ENCODE peak calls at places on chromosomes 11 and 22, in four cellular contexts. J is IMR-90, W is endothelial cell of umbilical vein, X is stomach. P is an unnamed sample.

GRCh38 chr11:16738198-16738948 is at the start of gene C11orf58:
- DNase-seq in J (peak), W (peak), X (peak), P (peak)

GRCh38 chr11:104564921-104565580 is 333.2 kb downstream of the CASP12 start:
- DNase-seq in J (no peak), W (no peak), X (no peak), P (no peak)

GRCh38 chr11:79237676-79238075 is 203.2 kb downstream of the TENM4 start:
- DNase-seq in J (peak), W (peak), X (no peak), P (no peak)

GRCh38 chr11:62895501-62895900 is 14.8 kb downstream of the SLC3A2 start:
- DNase-seq in J (no peak), W (no peak), X (no peak), P (no peak)

GRCh38 chr22:43592470-43592869 is 180.7 kb downstream of the MPPED1 start:
- DNase-seq in J (peak), W (no peak), X (no peak), P (no peak)

GRCh38 chr11:102617491-102618026 is 7.6 kb downstream of the MMP20 start:
- DNase-seq in J (no peak), W (no peak), X (no peak), P (no peak)

GRCh38 chr22:27984001-27984695 is 65.1 kb upstream of the PITPNB start:
- DNase-seq in J (no peak), W (no peak), X (peak), P (no peak)

GRCh38 chr22:32103648-32104326 is 55.3 kb downstream of the C22orf42 start:
- DNase-seq in J (peak), W (no peak), X (no peak), P (no peak)

GRCh38 chr22:18971321-18971751 is 35.2 kb upstream of the PRODH start:
- DNase-seq in J (no peak), W (no peak), X (no peak), P (no peak)

GRCh38 chr11:6321356-6321755 is 1.1 kb upstream of the CAVIN3 start:
- DNase-seq in J (no peak), W (no peak), X (no peak), P (no peak)

DNA sequence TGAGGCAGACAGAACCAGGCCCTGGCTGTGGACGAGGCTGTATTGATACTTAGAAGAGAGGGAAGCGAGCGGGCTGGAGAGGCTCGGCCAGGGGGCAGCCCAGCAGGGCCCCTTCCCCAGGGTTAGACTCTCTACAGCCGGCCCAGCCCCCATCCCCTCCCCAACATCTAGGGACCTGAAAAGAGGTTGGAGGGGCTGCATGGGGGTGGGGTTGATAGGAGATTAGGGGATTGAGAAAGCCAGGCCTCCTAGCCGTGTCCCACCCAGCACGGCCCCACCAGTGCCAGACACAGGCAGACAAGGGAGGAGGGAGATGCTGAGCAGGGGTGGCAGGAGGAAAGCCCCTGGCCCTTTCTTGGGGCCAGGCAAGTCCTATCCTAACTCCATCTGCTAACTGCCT is 5.7 kb downstream of the LSP1 start:
- DNase-seq in J (no peak), W (no peak), X (no peak), P (no peak)
- TF ChIP-seq POLR2A in J (no peak), W (no peak), X (no peak), P (no peak)

DNA sequence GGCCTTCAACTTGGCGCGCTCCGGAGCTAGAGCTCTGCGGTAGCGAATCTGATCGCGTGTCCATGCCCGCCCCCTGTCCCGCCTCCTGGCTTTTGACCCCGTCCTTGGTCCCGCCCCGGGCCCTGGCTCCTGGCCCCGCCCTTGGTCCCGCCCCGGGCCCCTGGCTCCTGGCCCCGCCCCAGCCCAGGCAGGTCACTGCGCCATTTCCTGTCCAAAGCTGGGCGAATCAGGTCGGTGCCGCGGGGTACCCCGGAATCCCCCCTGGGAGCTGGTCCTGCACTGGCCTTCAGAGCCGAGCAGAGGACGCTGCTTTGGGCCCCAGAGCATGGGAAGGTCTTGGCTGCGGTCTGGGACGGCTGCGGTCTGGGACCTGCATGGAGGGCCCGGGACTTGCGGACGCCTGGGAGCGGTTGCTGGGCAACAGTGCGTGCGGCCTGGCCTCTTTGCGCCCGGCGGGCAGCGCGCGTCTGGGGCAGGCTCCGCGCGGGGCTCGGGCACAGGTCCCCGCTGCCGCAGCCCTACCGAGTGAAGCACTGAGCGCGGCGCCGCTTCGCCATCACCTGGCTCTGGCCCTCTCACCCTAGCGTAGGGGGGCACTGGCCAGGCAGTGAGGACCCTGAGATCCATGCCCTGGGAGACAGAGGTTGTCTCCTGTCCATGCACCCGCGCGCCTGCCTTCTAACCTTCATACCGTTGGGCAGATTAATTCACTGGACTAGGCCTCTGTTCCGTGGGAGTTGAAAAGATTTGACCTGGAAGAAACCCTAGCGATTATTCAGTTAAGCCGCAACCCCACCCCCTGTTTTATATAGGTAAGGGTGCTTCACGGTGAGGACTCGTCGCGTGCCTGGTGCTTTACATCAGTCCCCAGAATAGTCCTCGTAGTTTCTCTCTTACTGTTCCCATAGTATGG is at the start of gene TTC12:
- DNase-seq in J (peak), W (peak), X (peak), P (peak)
- TF ChIP-seq POLR2A in J (peak), W (peak), X (no peak), P (peak)

GRCh38 chr11:44604171-44604581 is 38.7 kb downstream of the CD82 start:
- DNase-seq in J (peak), W (no peak), X (no peak), P (no peak)

GRCh38 chr11:44600261-44600660 is 34.8 kb downstream of the CD82 start:
- DNase-seq in J (no peak), W (no peak), X (no peak), P (no peak)

GRCh38 chr11:44600739-44601416 is 35.4 kb downstream of the CD82 start:
- DNase-seq in J (peak), W (no peak), X (no peak), P (no peak)

GRCh38 chr11:44602810-44603410 is 37.4 kb downstream of the CD82 start:
- DNase-seq in J (no peak), W (no peak), X (no peak), P (no peak)

GRCh38 chr11:44601471-44602370 is 36.3 kb downstream of the CD82 start:
- DNase-seq in J (no peak), W (no peak), X (no peak), P (no peak)
- TF ChIP-seq POLR2A in J (no peak), W (no peak), X (no peak), P (no peak)

DNA sequence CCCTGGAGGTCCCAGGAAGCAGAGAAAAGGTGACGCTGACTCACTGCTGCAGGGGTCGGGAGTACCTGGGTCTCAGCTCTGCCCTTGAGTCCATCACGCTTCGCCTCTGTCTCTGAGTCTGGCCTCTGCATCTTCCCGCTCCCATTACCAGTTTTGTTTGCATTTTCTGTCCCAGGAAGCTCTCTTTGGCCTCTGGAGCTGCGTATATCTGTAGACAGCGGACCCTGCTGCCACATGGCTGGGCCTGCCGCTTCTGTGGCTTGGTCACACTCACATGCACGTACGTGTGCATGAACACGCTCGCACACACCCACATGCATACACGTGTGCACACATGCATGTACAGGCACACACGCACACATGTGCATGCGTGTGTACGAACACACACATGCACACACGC is 20.8 kb upstream of the APOBEC3A start:
- DNase-seq in J (no peak), W (no peak), X (no peak), P (no peak)
- TF ChIP-seq POLR2A in J (no peak), W (no peak), X (no peak), P (no peak)

P was measured in H54.